ENCODE peak calls at places on chromosomes 3 and 15, in five cellular contexts. W is HepG2, Y is cardiac muscle cell, N is neuronal stem cell, R is Karpas-422. C is an unnamed sample.

GRCh38 chr15:40660686-40661085 is 34.3 kb upstream of the RAD51 start:
- DNase-seq in Y (no peak), W (no peak), R (no peak), N (no peak), C (no peak)

GRCh38 chr15:91424001-91424400 is 323.9 kb downstream of the SV2B start:
- DNase-seq in N (no peak), Y (no peak), W (no peak), R (no peak), C (no peak)

GRCh38 chr3:87498358-87499080 is 222.1 kb upstream of the POU1F1 start:
- DNase-seq in N (no peak), Y (no peak), W (no peak), R (no peak), C (no peak)

GRCh38 chr3:78927787-78928186 is 840.0 kb downstream of the ROBO1 start:
- DNase-seq in N (no peak), R (no peak), Y (no peak), W (no peak), C (no peak)

GRCh38 chr15:69082041-69082502 is 67.6 kb downstream of the NOX5 start:
- DNase-seq in N (no peak), R (no peak), W (no peak), Y (no peak), C (no peak)

GRCh38 chr3:105527538-105527937 is 160.8 kb downstream of the ALCAM start:
- DNase-seq in W (no peak), R (no peak), N (no peak), Y (no peak), C (no peak)

GRCh38 chr15:40285151-40285898 is 2.5 kb upstream of the ANKRD63 start:
- DNase-seq in R (peak; percentile 42), Y (peak; percentile 61), W (no peak), N (no peak), C (no peak)

GRCh38 chr3:147424325-147424910 is 15.3 kb downstream of the ZIC1 start:
- DNase-seq in Y (no peak), N (peak; percentile 42), W (no peak), R (no peak), C (no peak)

GRCh38 chr3:38028621-38029361 is 651 bp downstream of the PLCD1 start:
- DNase-seq in Y (peak; percentile 39), N (peak; percentile 31), R (no peak), W (no peak), C (no peak)

GRCh38 chr3:11637901-11638668 is 5.6 kb downstream of the VGLL4 start:
- DNase-seq in N (no peak), Y (no peak), W (no peak), R (no peak), C (no peak)

GRCh38 chr3:48405971-48406370 is 23.9 kb downstream of the PLXNB1 start:
- DNase-seq in W (no peak), N (no peak), R (no peak), Y (no peak), C (no peak)

GRCh38 chr3:113377158-113377557 is 64.1 kb downstream of the CFAP44 start:
- DNase-seq in R (no peak), Y (no peak), N (no peak), W (peak; percentile 11), C (no peak)

GRCh38 chr3:118846176-118846575 is 188.5 kb downstream of the IGSF11 start:
- DNase-seq in N (no peak), R (no peak), Y (no peak), W (no peak), C (no peak)

GRCh38 chr15:69497076-69497475 is 44.5 kb downstream of the RPLP1 start:
- DNase-seq in R (no peak), W (no peak), N (no peak), Y (no peak), C (no peak)

GRCh38 chr3:120450914-120451669 is at the start of gene FSTL1:
- DNase-seq in N (peak; percentile 80), Y (peak; percentile 86), R (no peak), W (no peak), C (peak; percentile 82)

GRCh38 chr3:58047806-58048205 is 39.6 kb downstream of the FLNB start:
- DNase-seq in R (no peak), W (no peak), Y (no peak), N (no peak), C (no peak)

GRCh38 chr15:64897345-64897985 is 14.2 kb upstream of the ANKDD1A start:
- DNase-seq in Y (no peak), N (no peak), W (no peak), R (no peak), C (no peak)

GRCh38 chr3:154243353-154243752 is 80.9 kb downstream of the DHX36 start:
- DNase-seq in R (no peak), Y (no peak), W (no peak), N (no peak), C (no peak)

GRCh38 chr3:154241496-154241895 is 82.8 kb downstream of the DHX36 start:
- DNase-seq in R (peak; percentile 26), W (no peak), Y (no peak), N (no peak), C (no peak)

GRCh38 chr3:154242766-154243165 is 81.5 kb downstream of the DHX36 start:
- DNase-seq in W (no peak), R (no peak), N (no peak), Y (no peak), C (no peak)

GRCh38 chr3:154247806-154248480 is 76.3 kb downstream of the DHX36 start:
- DNase-seq in Y (no peak), R (peak; percentile 21), W (peak; percentile 15), N (peak; percentile 57), C (peak; percentile 22)

DNA sequence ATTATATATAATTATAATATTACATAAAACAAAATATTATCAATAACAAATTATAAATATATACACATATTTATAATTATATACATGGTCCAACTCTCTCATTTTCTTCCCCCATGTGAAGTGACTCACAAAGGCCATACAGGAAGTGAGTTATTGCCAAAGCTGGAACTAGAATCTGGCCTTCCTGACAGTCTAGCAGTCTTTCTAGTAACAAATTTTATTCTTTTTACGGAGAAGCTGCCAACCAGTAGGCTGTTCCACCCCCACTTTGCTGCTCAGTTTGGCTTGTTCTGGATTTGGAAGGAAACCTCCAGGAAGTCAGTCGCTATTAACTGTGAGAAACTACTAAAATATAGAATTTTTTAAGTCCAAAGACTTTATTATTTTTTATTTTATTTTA is 79.6 kb downstream of the DHX36 start:
- DNase-seq in N (no peak), Y (no peak), W (no peak), R (peak; percentile 34), C (no peak)
- H3K4me3 ChIP-seq in N (no peak overlapping the region), Y (no peak overlapping the region), W (no peak overlapping the region), R (no peak overlapping the region), C (no peak overlapping the region)

DNA sequence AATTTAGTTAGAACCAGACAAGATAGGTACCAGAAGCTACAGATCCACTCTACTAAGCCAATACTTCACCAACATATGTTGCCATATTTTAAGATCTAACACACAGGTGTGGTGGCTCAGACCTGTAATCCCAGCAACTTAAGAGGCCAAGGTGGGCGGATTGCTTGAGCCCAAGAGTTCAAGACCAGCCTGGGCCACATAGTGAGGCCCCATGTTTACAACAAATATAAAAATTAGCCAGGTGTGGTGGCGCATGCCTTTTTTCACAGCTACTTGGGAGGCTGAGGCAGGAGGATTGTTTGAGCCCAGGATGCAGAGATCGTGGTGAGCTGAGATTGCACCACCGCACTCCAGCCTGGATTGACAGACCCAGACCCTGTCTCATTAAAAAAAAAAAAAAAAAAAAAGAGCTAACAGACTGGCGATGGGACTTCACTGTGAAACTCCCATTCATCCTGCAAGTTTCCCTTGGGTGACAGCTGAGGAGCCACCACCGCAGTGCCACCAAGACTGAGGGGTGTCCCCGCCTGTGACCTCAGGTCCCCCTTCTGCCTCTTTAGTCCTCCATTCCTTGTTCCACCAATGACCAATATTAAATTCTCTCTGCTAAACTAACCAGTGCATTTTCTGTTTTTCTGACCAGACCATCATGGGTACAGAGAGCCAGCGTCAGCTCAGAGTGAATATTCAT is 163.3 kb downstream of the OR4M2 start:
- DNase-seq in W (no peak), N (no peak), Y (no peak), R (no peak), C (no peak)
- H3K9me3 ChIP-seq in W (no peaks in the 10 kb centered on the region), N (no peaks in the 10 kb centered on the region), Y (peaks cover 6% of the 10 kb centered on the region), R (no peaks in the 10 kb centered on the region), C (peaks cover 66% of the 10 kb centered on the region)

GRCh38 chr3:100899440-100900091 is 93.7 kb downstream of the ABI3BP start:
- DNase-seq in Y (no peak), N (no peak), W (no peak), R (peak; percentile 29), C (no peak)
- H3K4me1 ChIP-seq in Y (no peaks in the 10 kb centered on the region), N (no peaks in the 10 kb centered on the region), W (no peaks in the 10 kb centered on the region), R (no peaks in the 10 kb centered on the region), C (no peaks in the 10 kb centered on the region)

GRCh38 chr3:4504340-4505261 is 11.5 kb downstream of the ITPR1 start:
- DNase-seq in W (no peak), R (no peak), N (no peak), Y (peak; percentile 42), C (no peak)
- H3K4me3 ChIP-seq in W (no peak overlapping the region), R (no peak overlapping the region), N (no peak overlapping the region), Y (no peak overlapping the region), C (no peak overlapping the region)

DNA sequence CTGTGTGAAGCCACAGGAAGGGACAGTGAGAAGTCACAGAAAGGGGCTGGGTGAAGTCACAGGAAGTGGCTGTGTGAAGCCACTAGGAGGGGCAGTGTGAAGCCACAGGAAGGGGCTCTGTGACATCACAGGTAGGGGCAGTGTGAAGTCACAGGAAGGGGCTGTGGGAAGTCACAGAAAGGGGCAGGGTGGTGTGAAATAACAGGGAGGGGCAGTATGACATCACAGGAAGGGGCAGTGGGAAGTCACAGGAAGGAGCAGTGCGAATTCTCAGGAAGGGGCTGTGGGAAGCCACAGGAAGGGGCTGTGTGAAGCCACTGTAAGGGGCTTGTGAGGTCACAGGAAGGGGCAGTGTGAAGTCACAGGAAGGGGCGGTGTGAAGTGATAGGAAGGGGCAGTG is 35.9 kb downstream of the GASK1A start:
- DNase-seq in R (no peak), Y (no peak), N (no peak), W (no peak), C (no peak)
- H3K9me3 ChIP-seq in R (peaks cover 32% of the 10 kb centered on the region), Y (no peaks in the 10 kb centered on the region), N (peaks cover 9% of the 10 kb centered on the region), W (peaks cover 57% of the 10 kb centered on the region), C (no peaks in the 10 kb centered on the region)

DNA sequence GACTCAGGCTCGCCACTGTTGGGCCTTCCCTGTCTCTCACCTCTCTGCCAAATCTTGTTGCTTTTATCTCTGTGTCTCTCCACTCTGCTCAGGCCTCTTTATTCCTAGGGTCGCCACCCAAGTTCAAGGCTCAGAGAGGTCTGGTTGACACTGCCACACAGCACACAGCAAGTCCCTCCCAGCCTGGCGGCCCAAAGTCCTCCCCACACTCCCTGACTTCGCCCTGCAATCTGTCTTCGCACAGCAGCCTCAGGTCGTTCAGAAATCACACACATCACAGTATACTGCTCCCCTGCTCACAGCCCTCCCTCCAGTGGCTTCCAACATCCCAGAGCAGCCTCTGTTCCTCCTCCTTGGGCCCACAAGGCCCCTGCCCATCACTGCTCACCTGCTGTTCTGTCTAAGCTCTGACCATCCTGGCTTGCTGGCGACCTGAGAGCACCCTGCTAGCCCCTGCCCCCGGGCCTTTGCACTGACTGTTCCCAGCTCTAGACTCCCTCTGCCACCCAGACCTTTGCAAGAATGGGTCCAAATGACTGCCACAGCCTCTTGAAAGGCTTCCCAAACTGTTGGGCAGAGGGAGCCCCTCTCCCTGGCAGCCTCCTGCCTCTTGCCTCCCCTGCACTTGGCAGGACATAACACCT is 48.4 kb downstream of the MGLL start:
- DNase-seq in W (no peak), R (no peak), N (no peak), Y (no peak), C (no peak)
- H3K4me1 ChIP-seq in W (no peaks in the 10 kb centered on the region), R (peaks cover 59% of the 10 kb centered on the region), N (no peaks in the 10 kb centered on the region), Y (peaks cover 8% of the 10 kb centered on the region), C (no peaks in the 10 kb centered on the region)